ENCODE peak calls at places on chromosomes 7 and 10, in six cellular contexts. T, K, B, C, J and H are unnamed samples.

GRCh38 chr10:36253731-36254130 is 611.6 kb upstream of the FZD8 start:
- DNase-seq in B (no peak), C (no peak), K (no peak), J (no peak), T (no peak), H (no peak)

GRCh38 chr7:108408294-108409004 is 47.8 kb downstream of the NRCAM start:
- DNase-seq in J (no peak), C (no peak), B (no peak), T (no peak), K (no peak), H (no peak)

GRCh38 chr7:953547-954327 is 743 bp downstream of the ADAP1 start:
- DNase-seq in J (peak; percentile 50), C (peak; percentile 87), K (peak; percentile 51), B (peak; percentile 28), T (peak; percentile 76), H (no peak)

GRCh38 chr10:122342293-122343134 is 32.0 kb upstream of the PLEKHA1 start:
- DNase-seq in J (peak; percentile 54), K (peak; percentile 52), B (peak; percentile 72), C (peak; percentile 78), T (no peak), H (peak; percentile 47)

GRCh38 chr7:117424090-117424829 is 3.0 kb downstream of the ASZ1 start:
- DNase-seq in K (no peak), T (no peak), J (no peak), C (no peak), B (no peak), H (no peak)

GRCh38 chr7:26307226-26307625 is 15.6 kb downstream of the SNX10 start:
- DNase-seq in K (peak; percentile 58), J (peak; percentile 53), T (no peak), C (no peak), B (peak; percentile 1), H (no peak)

GRCh38 chr7:150898475-150899011 is 46.2 kb downstream of the AOC1 start:
- DNase-seq in K (peak; percentile 76), T (peak; percentile 81), C (peak; percentile 95), B (peak; percentile 67), J (peak; percentile 67), H (peak; percentile 30)

GRCh38 chr10:13890617-13891541 is 304.1 kb downstream of the PRPF18 start:
- DNase-seq in T (no peak), C (peak; percentile 69), B (peak; percentile 67), K (peak; percentile 50), J (peak; percentile 10), H (no peak)

GRCh38 chr10:103784723-103785418 is 70.5 kb downstream of the SH3PXD2A start:
- DNase-seq in J (no peak), B (no peak), T (peak; percentile 81), K (no peak), C (no peak), H (no peak)

GRCh38 chr10:52194188-52194587 is 119.9 kb upstream of the DKK1 start:
- DNase-seq in C (no peak), T (no peak), J (no peak), B (no peak), K (no peak), H (no peak)

GRCh38 chr10:53918755-53919154 is 882.3 kb downstream of the PCDH15 start:
- DNase-seq in B (no peak), J (peak; percentile 3), T (no peak), C (no peak), K (no peak), H (no peak)

GRCh38 chr7:134795231-134795630 is 15.8 kb downstream of the CALD1 start:
- DNase-seq in K (no peak), T (no peak), C (no peak), J (no peak), B (no peak), H (no peak)

GRCh38 chr7:73418113-73418703 is 15.4 kb upstream of the FZD9 start:
- DNase-seq in C (no peak), T (no peak), K (no peak), B (no peak), J (no peak), H (no peak)

GRCh38 chr10:98349508-98349922 is 65.5 kb downstream of the PYROXD2 start:
- DNase-seq in B (peak; percentile 100), C (no peak), T (no peak), J (no peak), K (peak; percentile 61), H (no peak)

GRCh38 chr10:95513008-95513589 is 48.1 kb downstream of the SORBS1 start:
- DNase-seq in C (no peak), B (no peak), J (no peak), T (peak; percentile 87), K (peak; percentile 90), H (no peak)

GRCh38 chr7:50303894-50304157 is 690 bp upstream of the IKZF1 start:
- DNase-seq in B (no peak), T (no peak), K (no peak), J (peak; percentile 6), C (no peak), H (no peak)

GRCh38 chr10:35423505-35424306 is 87.4 kb downstream of the CCNY start:
- DNase-seq in T (no peak), C (no peak), K (no peak), B (peak; percentile 63), J (peak; percentile 89), H (peak; percentile 51)

GRCh38 chr10:12803781-12804180 is 197.7 kb downstream of the CCDC3 start:
- DNase-seq in B (no peak), K (no peak), J (no peak), T (no peak), C (no peak), H (no peak)

GRCh38 chr7:113797420-113797995 is 121.3 kb downstream of the PPP1R3A start:
- DNase-seq in J (no peak), T (no peak), B (no peak), K (no peak), C (no peak), H (no peak)

GRCh38 chr10:96377816-96378294 is 19.1 kb upstream of the OPALIN start:
- DNase-seq in B (peak; percentile 31), C (peak; percentile 68), T (no peak), J (no peak), K (peak; percentile 21), H (peak; percentile 51)

DNA sequence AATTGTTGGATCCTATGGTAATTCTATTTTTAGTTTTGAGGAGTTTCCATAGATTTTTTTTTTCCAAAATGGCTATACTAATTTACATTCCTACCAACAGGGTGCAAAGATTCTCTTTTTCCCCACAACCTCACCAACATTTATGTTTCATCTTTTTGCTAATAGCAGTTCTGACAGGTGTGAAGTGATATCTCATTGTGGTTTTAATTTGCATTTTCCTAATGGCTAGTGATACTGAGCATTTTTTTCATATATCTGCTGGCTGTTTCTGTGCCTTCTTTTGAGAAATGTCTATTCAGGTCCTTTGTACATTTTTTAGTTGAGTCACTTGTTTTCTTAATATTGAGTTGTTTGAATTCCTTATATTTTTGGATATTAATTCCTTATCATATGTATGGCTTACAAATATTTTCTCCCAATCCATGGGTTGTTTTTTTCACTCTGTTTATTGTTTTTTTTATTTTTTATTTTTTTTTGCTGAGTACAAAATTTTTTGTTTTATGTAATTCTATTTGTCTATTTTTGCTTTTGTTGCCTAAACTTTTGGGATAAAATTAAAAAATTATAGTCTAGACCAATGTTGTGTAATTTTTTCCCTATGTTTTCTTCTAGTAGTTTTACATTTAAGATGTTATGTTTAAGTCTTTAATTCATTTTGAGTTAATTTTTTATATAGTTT is 205.9 kb upstream of the ADCY1 start:
- DNase-seq in C (no peak), T (no peak), B (no peak), J (no peak), K (no peak), H (no peak)
- TF ChIP-seq CTCF in C (no peak), T (no peak), B (no peak), J (no peak), K (no peak), H (peak; percentile 2)

DNA sequence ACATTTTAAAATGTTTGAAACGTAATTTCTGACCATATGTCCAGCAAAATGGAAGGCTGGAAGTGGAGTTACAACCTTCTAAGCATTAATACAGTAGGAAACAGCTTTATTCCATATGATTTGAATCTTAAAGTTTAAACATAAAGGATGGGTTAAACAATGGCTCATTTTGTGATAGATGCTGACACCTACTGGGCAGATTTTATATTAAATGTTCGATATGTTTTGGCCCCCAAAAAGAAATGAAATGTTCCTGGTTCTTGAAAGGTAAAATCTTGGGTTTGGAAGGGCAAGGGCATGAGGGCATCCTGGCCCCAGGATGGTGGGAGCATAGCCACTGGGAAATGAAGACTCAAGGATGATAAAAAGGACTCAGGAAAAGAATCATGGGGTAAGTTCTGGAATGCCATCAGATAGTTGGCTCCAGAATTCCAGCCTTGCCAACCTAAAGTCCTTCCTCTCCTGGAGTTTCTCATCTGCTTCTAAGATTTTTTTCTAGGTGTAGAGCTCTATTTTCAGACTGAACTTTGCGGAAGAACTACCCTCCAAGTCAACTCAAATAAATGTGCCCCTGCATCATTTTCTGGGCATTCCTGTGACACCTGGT is 34.6 kb upstream of the SLC35G1 start:
- DNase-seq in C (no peak), K (no peak), T (no peak), B (peak; percentile 43), J (peak; percentile 15), H (no peak)
- TF ChIP-seq CTCF in C (peak; percentile 72), K (peak; percentile 62), T (no peak), B (peak; percentile 34), J (peak; percentile 21), H (peak; percentile 65)

DNA sequence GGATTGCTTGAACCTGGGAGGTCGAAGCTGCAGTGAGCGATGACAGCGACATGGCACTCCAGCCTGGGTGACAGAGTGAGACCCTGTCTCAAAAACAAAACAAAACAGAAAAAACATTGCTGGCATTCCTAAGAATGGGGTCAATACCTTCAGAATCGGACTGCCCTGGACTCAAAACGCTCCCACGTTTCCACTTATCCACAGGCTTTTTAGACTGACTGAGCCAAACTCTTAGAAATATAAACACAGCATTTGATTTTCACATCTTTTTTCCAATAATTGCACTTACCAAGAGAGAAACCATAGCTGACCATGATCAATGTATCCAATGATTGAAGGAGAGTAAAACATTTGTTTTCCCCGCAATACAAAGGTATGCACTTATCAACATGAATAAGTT is 59.5 kb upstream of the CUX1 start:
- DNase-seq in T (no peak), K (no peak), C (no peak), J (no peak), B (no peak), H (no peak)
- TF ChIP-seq CTCF in T (no peak), K (no peak), C (no peak), J (no peak), B (no peak), H (no peak)

GRCh38 chr7:93375603-93376002 is 143.4 kb downstream of the VPS50 start:
- DNase-seq in K (no peak), B (no peak), C (no peak), T (no peak), J (no peak), H (no peak)
- TF ChIP-seq CTCF in K (no peak), B (no peak), C (no peak), T (no peak), J (no peak), H (no peak)

DNA sequence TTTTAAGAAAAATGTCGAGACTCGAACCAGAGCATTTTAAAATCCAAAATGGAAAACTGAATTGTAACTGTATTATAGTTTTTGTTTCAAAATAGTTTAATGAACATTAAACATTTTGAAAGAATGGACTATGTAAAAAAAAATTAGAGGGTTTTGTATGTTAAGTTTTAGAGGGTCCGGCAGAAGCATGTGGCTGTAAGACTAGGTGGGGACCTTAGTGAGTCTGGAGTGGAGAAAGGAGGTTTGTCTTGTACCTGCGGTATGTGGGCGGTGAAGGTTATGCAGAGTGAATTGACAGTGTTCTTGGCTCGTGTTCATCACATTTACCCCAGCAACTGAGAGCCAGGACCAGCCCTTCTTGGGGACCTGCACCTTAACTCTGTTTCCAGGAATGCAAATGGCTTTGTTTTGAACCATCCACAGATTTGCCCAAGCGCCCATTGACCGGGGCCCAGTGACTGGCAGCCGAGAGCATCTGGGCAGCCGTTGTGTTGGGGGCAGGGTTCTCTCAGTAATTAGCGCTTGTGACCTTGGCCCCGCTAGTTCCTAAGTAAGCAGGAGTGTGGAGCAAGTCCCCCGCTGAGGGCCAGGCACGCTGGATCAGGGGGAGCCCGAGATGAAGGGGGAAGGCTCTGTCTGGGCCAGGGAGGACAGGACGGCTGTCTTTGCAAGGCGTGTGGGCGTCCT is 1.4 kb upstream of the KLF6 start:
- DNase-seq in B (no peak), K (peak; percentile 73), C (peak; percentile 96), J (peak; percentile 88), T (no peak), H (peak; percentile 87)
- TF ChIP-seq CTCF in B (no peak), K (no peak), C (no peak), J (no peak), T (no peak), H (no peak)